ENCODE peak calls at places on chromosomes 4 and X, in nine cellular contexts. W, U, I, F, K, B, H, G and T are unnamed samples.
A peak's percentile ranks its signal among the peaks of the same experiment; 100 is the strongest.

GRCh38 chr4:45350438-45350837 is 624.1 kb upstream of the GNPDA2 start:
- DNase-seq in W (no peak), U (no peak), I (no peak), F (no peak), K (no peak), B (no peak), H (no peak), G (peak; percentile 9), T (no peak)

GRCh38 chrX:22666441-22666840 is 333.3 kb upstream of the DDX53 start:
- DNase-seq in W (no peak), U (no peak), I (no peak), F (no peak), K (no peak), B (no peak), H (peak; percentile 13), G (no peak), T (peak; percentile 18)

GRCh38 chr4:673349-674091 is 556 bp downstream of the ATP5ME start:
- DNase-seq in W (no peak), U (no peak), I (peak; percentile 73), F (no peak), K (no peak), B (no peak), H (no peak), G (peak; percentile 33), T (no peak)

GRCh38 chr4:26330946-26331345 is 10.1 kb downstream of the RBPJ start:
- DNase-seq in W (no peak), U (no peak), I (no peak), F (no peak), K (no peak), B (no peak), H (no peak), G (peak; percentile 69), T (no peak)

GRCh38 chr4:124334119-124334518 is 378.4 kb downstream of the ANKRD50 start:
- DNase-seq in W (no peak), U (no peak), I (no peak), F (no peak), K (no peak), B (peak; percentile 58), H (peak; percentile 75), G (peak; percentile 73), T (peak; percentile 82)

GRCh38 chr4:142683503-142683902 is 162.6 kb downstream of the INPP4B start:
- DNase-seq in W (no peak), U (no peak), I (no peak), F (no peak), K (no peak), B (no peak), H (no peak), G (no peak), T (no peak)

GRCh38 chr4:153573881-153574807 is 108.0 kb downstream of the TMEM131L start:
- DNase-seq in W (peak; percentile 70), U (peak; percentile 53), I (peak; percentile 59), F (peak; percentile 54), K (peak; percentile 20), B (peak; percentile 60), H (peak; percentile 74), G (peak; percentile 69), T (peak; percentile 77)

GRCh38 chrX:13966071-13966850 is 63.4 kb downstream of the GEMIN8 start:
- DNase-seq in W (no peak), U (no peak), I (no peak), F (no peak), K (no peak), B (no peak), H (no peak), G (no peak), T (peak; percentile 26)

GRCh38 chr4:78666830-78667258 is 109.3 kb upstream of the BMP2K start:
- DNase-seq in W (no peak), U (no peak), I (no peak), F (no peak), K (no peak), B (no peak), H (no peak), G (no peak), T (no peak)

GRCh38 chr4:25926473-25926872 is 12.5 kb downstream of the SMIM20 start:
- DNase-seq in W (no peak), U (no peak), I (no peak), F (no peak), K (no peak), B (no peak), H (no peak), G (peak; percentile 89), T (no peak)

GRCh38 chr4:105548483-105548882 is 3.9 kb upstream of the ARHGEF38 start:
- DNase-seq in W (no peak), U (no peak), I (no peak), F (no peak), K (no peak), B (no peak), H (peak; percentile 56), G (no peak), T (peak; percentile 80)

GRCh38 chr4:116400480-116400879 is 684.9 kb downstream of the TRAM1L1 start:
- DNase-seq in W (no peak), U (no peak), I (no peak), F (no peak), K (no peak), B (no peak), H (no peak), G (peak; percentile 6), T (no peak)

GRCh38 chr4:2370597-2371320 is 47.7 kb downstream of the ZFYVE28 start:
- DNase-seq in W (peak; percentile 30), U (no peak), I (no peak), F (no peak), K (no peak), B (no peak), H (no peak), G (no peak), T (no peak)

GRCh38 chr4:123256006-123256405 is 140.6 kb upstream of the SPRY1 start:
- DNase-seq in W (no peak), U (no peak), I (no peak), F (no peak), K (no peak), B (no peak), H (no peak), G (no peak), T (no peak)

GRCh38 chrX:136961594-136962135 is 72.1 kb downstream of the GPR101 start:
- DNase-seq in W (no peak), U (no peak), I (no peak), F (no peak), K (no peak), B (no peak), H (no peak), G (no peak), T (peak; percentile 9)

GRCh38 chrX:15146515-15146914 is 123.4 kb downstream of the ASB9 start:
- DNase-seq in W (no peak), U (no peak), I (no peak), F (no peak), K (no peak), B (no peak), H (peak; percentile 5), G (no peak), T (peak; percentile 5)

GRCh38 chr4:184399505-184399893 is 74.9 kb downstream of the IRF2 start:
- DNase-seq in W (no peak), U (no peak), I (no peak), F (no peak), K (no peak), B (no peak), H (no peak), G (no peak), T (no peak)

GRCh38 chr4:10305816-10306215 is 151.4 kb downstream of the ZNF518B start:
- DNase-seq in W (no peak), U (no peak), I (no peak), F (no peak), K (no peak), B (no peak), H (peak; percentile 16), G (no peak), T (no peak)

GRCh38 chrX:810186-810585 is 179.6 kb downstream of the SHOX start:
- DNase-seq in W (no peak), U (no peak), I (no peak), F (no peak), K (no peak), B (no peak), H (no peak), G (no peak), T (no peak)

GRCh38 chr4:6275351-6275750 is 5.7 kb downstream of the WFS1 start:
- DNase-seq in W (no peak), U (no peak), I (no peak), F (no peak), K (no peak), B (no peak), H (no peak), G (no peak), T (no peak)

GRCh38 chrX:9285342-9285771 is 179.5 kb upstream of the TBL1X start:
- DNase-seq in W (no peak), U (no peak), I (no peak), F (no peak), K (no peak), B (no peak), H (no peak), G (no peak), T (no peak)

GRCh38 chr4:107618656-107619055 is 101.4 kb downstream of the PAPSS1 start:
- DNase-seq in W (no peak), U (no peak), I (no peak), F (no peak), K (no peak), B (no peak), H (no peak), G (no peak), T (no peak)

GRCh38 chrX:123918106-123918721 is 43.3 kb upstream of the STAG2 start:
- DNase-seq in W (no peak), U (no peak), I (no peak), F (no peak), K (no peak), B (no peak), H (no peak), G (no peak), T (no peak)

GRCh38 chrX:120697053-120697452 is 67.2 kb upstream of the C1GALT1C1 start:
- DNase-seq in W (no peak), U (no peak), I (no peak), F (peak; percentile 60), K (no peak), B (no peak), H (no peak), G (no peak), T (no peak)

GRCh38 chrX:21487832-21488231 is 113.6 kb downstream of the CNKSR2 start:
- DNase-seq in W (no peak), U (no peak), I (no peak), F (no peak), K (no peak), B (no peak), H (no peak), G (peak; percentile 61), T (no peak)

GRCh38 chrX:45329217-45329616 is 128.5 kb upstream of the DIPK2B start:
- DNase-seq in W (no peak), U (no peak), I (no peak), F (no peak), K (no peak), B (no peak), H (peak; percentile 20), G (no peak), T (no peak)

GRCh38 chrX:41336447-41336846 is 2.5 kb downstream of the DDX3X start:
- DNase-seq in W (no peak), U (no peak), I (no peak), F (no peak), K (no peak), B (no peak), H (no peak), G (no peak), T (no peak)

GRCh38 chr4:151569650-151570049 is 160.7 kb downstream of the FHIP1A start:
- DNase-seq in W (no peak), U (no peak), I (no peak), F (no peak), K (no peak), B (no peak), H (no peak), G (peak; percentile 92), T (no peak)

GRCh38 chr4:73704314-73705055 is 35.9 kb upstream of the CXCL8 start:
- DNase-seq in W (no peak), U (no peak), I (peak; percentile 66), F (no peak), K (no peak), B (peak; percentile 98), H (peak; percentile 98), G (no peak), T (peak; percentile 100)

GRCh38 chr4:80229590-80229989 is 32.3 kb downstream of the PRDM8 start:
- DNase-seq in W (no peak), U (no peak), I (no peak), F (no peak), K (no peak), B (no peak), H (no peak), G (no peak), T (no peak)

GRCh38 chrX:153588021-153588781 is 10.7 kb downstream of the CCNQ start:
- DNase-seq in W (no peak), U (no peak), I (no peak), F (no peak), K (no peak), B (no peak), H (no peak), G (no peak), T (no peak)